ENCODE peak calls at places on chromosomes 5 and 9, in five cellular contexts. E, U, G, Y and P are unnamed samples.

GRCh38 chr5:131068893-131069643 is 96.0 kb downstream of the HINT1 start:
- DNase-seq in Y (no peak), G (no peak), U (no peak), E (no peak), P (no peak)

GRCh38 chr9:134328341-134328840 is 2.1 kb downstream of the RXRA start:
- DNase-seq in U (peak; percentile 40), G (no peak), E (no peak), Y (no peak), P (no peak)

GRCh38 chr9:125409217-125409636 is 147.6 kb downstream of the GAPVD1 start:
- DNase-seq in Y (no peak), G (no peak), U (no peak), E (no peak), P (no peak)

GRCh38 chr9:21812415-21812814 is 10.0 kb downstream of the MTAP start:
- DNase-seq in U (no peak), G (no peak), E (no peak), Y (no peak), P (no peak)

GRCh38 chr5:74303575-74303974 is 337.0 kb downstream of the ENC1 start:
- DNase-seq in E (no peak), Y (no peak), G (no peak), U (peak; percentile 40), P (no peak)

GRCh38 chr5:154945695-154946301 is 4.9 kb downstream of the MRPL22 start:
- DNase-seq in Y (no peak), U (peak; percentile 42), G (no peak), E (no peak), P (no peak)

GRCh38 chr9:136566899-136567298 is 21.1 kb upstream of the NOTCH1 start:
- DNase-seq in U (peak; percentile 82), E (no peak), Y (no peak), G (no peak), P (no peak)

GRCh38 chr5:109387408-109387974 is 22.3 kb downstream of the PJA2 start:
- DNase-seq in U (no peak), Y (no peak), G (no peak), E (no peak), P (no peak)

GRCh38 chr9:110659891-110660541 is 8.6 kb upstream of the MUSK start:
- DNase-seq in U (no peak), E (no peak), G (no peak), Y (peak; percentile 41), P (no peak)

GRCh38 chr5:1017056-1017455 is 8.5 kb downstream of the NKD2 start:
- DNase-seq in G (no peak), Y (no peak), E (no peak), U (no peak), P (no peak)

GRCh38 chr9:89452561-89452960 is 45.4 kb downstream of the SEMA4D start:
- DNase-seq in E (no peak), Y (no peak), G (no peak), U (no peak), P (no peak)

GRCh38 chr9:12718482-12719026 is 25.4 kb downstream of the TYRP1 start:
- DNase-seq in Y (no peak), U (peak; percentile 42), G (no peak), E (no peak), P (no peak)

DNA sequence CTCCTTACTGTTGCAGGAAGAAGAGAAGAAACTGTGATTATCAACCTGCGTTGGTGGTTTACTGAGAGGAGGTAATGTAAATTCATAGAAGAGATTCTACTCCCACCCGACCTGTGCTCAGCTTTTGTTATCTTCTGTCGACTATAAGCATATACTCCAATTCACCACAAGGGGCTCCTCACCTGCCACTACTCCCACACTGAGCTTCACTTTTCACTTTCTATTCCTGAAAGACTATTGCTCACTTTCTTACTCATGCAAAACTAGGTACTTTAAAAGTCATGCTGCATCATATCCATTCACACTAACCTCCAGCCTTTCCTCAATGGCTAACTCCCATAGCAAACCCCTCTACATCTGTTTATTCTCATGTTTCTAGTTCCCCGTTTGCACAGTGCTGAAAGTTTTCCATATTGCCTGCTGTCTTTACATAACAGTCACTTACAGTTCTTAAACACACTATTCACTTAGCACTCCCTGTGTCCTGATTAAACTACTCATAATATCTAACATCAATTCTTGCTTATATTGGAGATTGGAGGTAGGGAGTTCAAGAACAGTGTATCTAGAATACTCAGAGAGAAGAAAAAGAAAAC is 1062.6 kb downstream of the NR2F1-AS1 start:
- DNase-seq in U (peak; percentile 67), E (peak; percentile 27), G (no peak), Y (peak; percentile 31), P (no peak)
- TF ChIP-seq CTCF in U (peak; percentile 63), E (peak; percentile 82), G (peak; percentile 27), Y (peak; percentile 69), P (peak; percentile 30)

GRCh38 chr9:77016111-77016525 is 3.3 kb upstream of the FOXB2 start:
- DNase-seq in E (no peak), Y (no peak), G (peak; percentile 47), U (no peak), P (peak; percentile 55)
- H3K4me3 ChIP-seq in E (no peak overlapping the region), Y (peak overlapping the region; percentile 34), G (peak overlapping the region; percentile 17), U (no peak overlapping the region), P (peak overlapping the region; percentile 21)

GRCh38 chr5:67164856-67165523 is 31.6 kb downstream of the CD180 start:
- DNase-seq in E (no peak), U (no peak), G (no peak), Y (no peak), P (no peak)

GRCh38 chr5:67163863-67164595 is 32.6 kb downstream of the CD180 start:
- DNase-seq in G (no peak), Y (no peak), U (no peak), E (no peak), P (no peak)

GRCh38 chr5:67166460-67166871 is 30.1 kb downstream of the CD180 start:
- DNase-seq in U (no peak), Y (no peak), G (peak; percentile 76), E (no peak), P (no peak)

GRCh38 chr5:67166886-67167285 is 29.7 kb downstream of the CD180 start:
- DNase-seq in Y (no peak), U (no peak), E (no peak), G (no peak), P (no peak)

DNA sequence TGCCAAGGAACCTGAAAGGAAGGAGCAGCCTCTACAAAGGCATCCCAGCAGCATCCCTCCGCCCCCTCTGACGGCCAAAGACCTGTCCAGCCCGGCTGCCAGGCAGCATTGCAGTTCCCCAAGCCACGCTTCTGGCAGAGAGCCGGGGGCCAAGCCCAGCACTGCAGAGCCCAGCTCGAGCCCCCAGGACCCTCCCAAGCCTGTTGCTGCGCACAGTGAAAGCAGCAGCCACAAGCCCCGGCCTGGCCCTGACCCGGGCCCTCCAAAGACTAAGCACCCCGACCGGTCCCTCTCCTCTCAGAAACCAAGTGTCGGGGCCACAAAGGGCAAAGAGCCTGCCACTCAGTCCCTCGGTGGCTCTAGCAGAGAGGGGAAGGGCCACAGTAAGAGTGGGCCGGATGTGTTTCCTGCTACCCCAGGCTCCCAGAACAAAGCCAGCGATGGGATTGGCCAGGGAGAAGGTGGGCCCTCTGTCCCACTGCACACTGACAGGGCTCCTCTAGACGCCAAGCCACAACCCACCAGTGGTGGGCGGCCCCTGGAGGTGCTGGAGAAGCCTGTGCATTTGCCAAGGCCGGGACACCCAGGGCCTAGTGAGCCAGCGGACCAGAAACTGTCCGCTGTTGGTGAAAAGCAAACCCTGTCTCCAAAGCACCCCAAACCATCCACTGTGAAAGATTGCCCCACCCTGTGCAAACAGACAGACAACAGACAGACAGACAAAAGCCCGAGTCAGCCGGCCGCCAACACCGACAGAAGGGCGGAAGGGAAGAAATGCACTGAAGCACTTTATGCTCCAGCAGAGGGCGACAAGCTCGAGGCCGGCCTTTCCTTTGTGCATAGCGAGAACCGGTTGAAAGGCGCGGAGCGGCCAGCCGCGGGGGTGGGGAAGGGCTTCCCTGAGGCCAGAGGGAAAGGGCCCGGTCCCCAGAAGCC is 30.8 kb downstream of the CD180 start:
- DNase-seq in U (peak; percentile 83), E (peak; percentile 29), G (peak; percentile 92), Y (peak; percentile 21), P (peak; percentile 95)
- TF ChIP-seq CTCF in U (peak; percentile 82), E (peak; percentile 78), G (peak; percentile 72), Y (peak; percentile 51), P (peak; percentile 72)

GRCh38 chr9:93187047-93187446 is 3.1 kb downstream of the WNK2 start:
- DNase-seq in U (no peak), E (no peak), G (no peak), Y (no peak), P (no peak)
- H3K4me3 ChIP-seq in U (no peak overlapping the region), E (no peak overlapping the region), G (peak overlapping the region; percentile 63), Y (no peak overlapping the region), P (peak overlapping the region; percentile 66)

DNA sequence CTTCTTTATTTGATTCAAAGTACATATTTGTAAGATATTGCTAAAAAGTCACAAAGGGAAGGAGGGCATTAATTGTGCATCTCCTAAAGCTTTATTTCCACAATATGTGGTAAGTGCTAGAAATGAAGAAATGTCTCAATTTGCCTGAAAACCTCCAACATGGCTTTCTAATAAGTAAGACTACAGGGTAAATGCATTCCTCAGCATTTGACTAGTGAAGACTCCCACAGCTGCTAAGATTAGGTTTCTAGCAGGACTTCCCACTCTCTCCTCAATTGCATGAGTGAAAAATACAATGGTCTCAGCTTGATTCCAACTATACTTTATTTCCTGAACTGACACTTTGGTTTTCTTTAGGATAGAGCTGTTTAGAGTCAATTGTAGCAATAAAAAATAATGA is 162.1 kb downstream of the ELAVL2 start:
- DNase-seq in Y (no peak), G (no peak), U (no peak), E (no peak), P (no peak)
- TF ChIP-seq CTCF in Y (no peak), G (no peak), U (no peak), E (no peak), P (no peak)

GRCh38 chr9:6975198-6975597 is 217.4 kb downstream of the KDM4C start:
- DNase-seq in Y (no peak), G (no peak), U (no peak), E (no peak), P (no peak)
- H3K4me3 ChIP-seq in Y (no peak overlapping the region), G (no peak overlapping the region), U (no peak overlapping the region), E (no peak overlapping the region), P (no peak overlapping the region)

GRCh38 chr5:141040763-141041426 is 10.3 kb upstream of the PCDHB1 start:
- DNase-seq in Y (peak; percentile 99), E (no peak), G (peak; percentile 95), U (peak; percentile 50), P (peak; percentile 94)
- TF ChIP-seq CTCF in Y (peak; percentile 79), E (peak; percentile 21), G (peak; percentile 44), U (peak; percentile 26), P (peak; percentile 86)

GRCh38 chr5:84382363-84383295 is 2.1 kb downstream of the EDIL3 start:
- DNase-seq in G (no peak), E (no peak), U (peak; percentile 51), Y (peak; percentile 51), P (no peak)

GRCh38 chr5:84384604-84385575 is at the start of gene EDIL3:
- DNase-seq in G (no peak), Y (peak; percentile 47), U (peak; percentile 54), E (no peak), P (no peak)

GRCh38 chr5:84383816-84384603 is 670 bp downstream of the EDIL3 start:
- DNase-seq in E (no peak), Y (peak; percentile 45), U (peak; percentile 53), G (no peak), P (no peak)

GRCh38 chr5:84381501-84382362 is 2.9 kb downstream of the EDIL3 start:
- DNase-seq in G (no peak), Y (peak; percentile 27), U (peak; percentile 23), E (no peak), P (no peak)

DNA sequence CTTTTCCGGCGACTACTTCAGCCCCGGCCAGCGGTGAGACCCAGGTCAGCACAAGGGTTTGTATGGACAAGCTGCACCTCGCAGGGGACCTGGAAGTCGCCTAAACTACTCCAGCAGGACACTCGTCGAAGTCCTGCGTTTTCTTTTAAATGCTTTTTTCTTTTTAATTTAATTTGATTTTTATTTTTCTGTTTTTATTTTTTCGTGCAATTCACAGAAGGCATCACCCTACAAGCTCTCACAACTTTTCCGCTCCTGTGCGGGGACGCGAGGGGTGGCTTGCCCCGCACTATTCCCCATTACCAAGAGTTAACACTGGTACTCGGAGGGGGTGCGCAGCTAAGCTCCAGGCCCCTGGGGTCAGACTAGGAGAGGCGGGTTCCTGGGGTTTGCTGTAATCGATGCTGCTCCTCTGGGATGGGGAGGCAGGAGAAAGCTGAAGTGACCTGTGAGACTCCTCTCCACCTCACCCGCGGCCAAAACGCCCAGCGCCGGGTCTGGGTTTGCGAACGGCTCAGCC is 1.3 kb downstream of the EDIL3 start:
- DNase-seq in Y (no peak), U (no peak), G (no peak), E (no peak), P (no peak)
- H3K4me3 ChIP-seq in Y (peak overlapping the region; percentile 55), U (peak overlapping the region; percentile 67), G (peak overlapping the region; percentile 57), E (peak overlapping the region; percentile 82), P (peak overlapping the region; percentile 57)